ENCODE peak calls at places on chromosomes 7 and 10, in six cellular contexts. X, S, T, Z, F and O are unnamed samples.

GRCh38 chr7:37354661-37355131 is 94.0 kb downstream of the ELMO1 start:
- DNase-seq in X (no peak), F (no peak), S (peak; percentile 16), T (no peak), Z (peak; percentile 81), O (no peak)

GRCh38 chr7:18445483-18445882 is 50.1 kb upstream of the HDAC9 start:
- DNase-seq in F (no peak), X (no peak), T (no peak), Z (no peak), S (no peak), O (no peak)

GRCh38 chr10:48498940-48499510 is 105.8 kb downstream of the ARHGAP22 start:
- DNase-seq in T (no peak), Z (peak; percentile 12), X (no peak), F (no peak), S (no peak), O (no peak)

GRCh38 chr7:33873518-33873917 is 31.8 kb upstream of the BMPER start:
- DNase-seq in X (no peak), F (no peak), T (no peak), S (no peak), Z (no peak), O (no peak)

GRCh38 chr10:94133239-94133638 is 139.5 kb downstream of the PLCE1 start:
- DNase-seq in X (peak; percentile 92), F (no peak), S (no peak), Z (peak; percentile 84), T (no peak), O (no peak)

GRCh38 chr10:59229451-59229850 is 53.0 kb downstream of the PHYHIPL start:
- DNase-seq in X (no peak), T (no peak), S (no peak), F (no peak), Z (no peak), O (no peak)

GRCh38 chr10:1190052-1190395 is 133.8 kb downstream of the WDR37 start:
- DNase-seq in F (no peak), Z (no peak), T (no peak), S (no peak), X (no peak), O (no peak)

GRCh38 chr7:128833148-128833938 is 3.1 kb downstream of the FLNC start:
- DNase-seq in X (peak; percentile 24), T (no peak), Z (peak; percentile 80), S (no peak), F (no peak), O (no peak)

GRCh38 chr10:118412132-118412531 is 70.0 kb upstream of the FAM204A start:
- DNase-seq in X (no peak), S (no peak), Z (no peak), F (no peak), T (no peak), O (no peak)

GRCh38 chr7:44473295-44473694 is 17.2 kb downstream of the NUDCD3 start:
- DNase-seq in X (no peak), Z (no peak), S (no peak), F (no peak), T (no peak), O (no peak)

GRCh38 chr7:82605247-82605864 is 161.8 kb upstream of the CACNA2D1 start:
- DNase-seq in Z (no peak), T (no peak), F (peak; percentile 22), S (no peak), X (no peak), O (no peak)

GRCh38 chr10:120989996-120990395 is 138.8 kb downstream of the WDR11 start:
- DNase-seq in T (no peak), S (no peak), X (no peak), Z (no peak), F (no peak), O (no peak)

GRCh38 chr7:88789480-88790064 is 6.0 kb downstream of the TEX47 start:
- DNase-seq in F (peak; percentile 4), S (no peak), X (no peak), T (no peak), Z (no peak), O (no peak)

GRCh38 chr10:122290334-122290733 is 19.2 kb downstream of the BTBD16 start:
- DNase-seq in S (no peak), Z (no peak), T (no peak), F (no peak), X (no peak), O (no peak)

GRCh38 chr7:144936314-144936713 is 100.5 kb upstream of the TPK1 start:
- DNase-seq in X (no peak), S (no peak), F (no peak), T (no peak), Z (no peak), O (no peak)

GRCh38 chr10:44914891-44915290 is 3.8 kb downstream of the TMEM72 start:
- DNase-seq in X (no peak), F (no peak), S (no peak), T (no peak), Z (no peak), O (no peak)

GRCh38 chr10:43137701-43137970 is 609 bp upstream of the CSGALNACT2 start:
- DNase-seq in S (no peak), Z (peak; percentile 62), F (peak; percentile 31), X (no peak), T (no peak), O (peak; percentile 39)

GRCh38 chr7:159211540-159212182 is 67.0 kb upstream of the VIPR2 start:
- DNase-seq in F (no peak), T (no peak), X (no peak), S (no peak), Z (no peak), O (no peak)

GRCh38 chr7:159215053-159215452 is 70.4 kb upstream of the VIPR2 start:
- DNase-seq in X (no peak), Z (no peak), S (no peak), T (no peak), F (no peak), O (no peak)

GRCh38 chr7:159209429-159209828 is 64.8 kb upstream of the VIPR2 start:
- DNase-seq in T (no peak), S (no peak), F (no peak), X (no peak), Z (no peak), O (no peak)

GRCh38 chr7:159212226-159212625 is 67.6 kb upstream of the VIPR2 start:
- DNase-seq in T (no peak), S (no peak), F (no peak), Z (no peak), X (no peak), O (no peak)

DNA sequence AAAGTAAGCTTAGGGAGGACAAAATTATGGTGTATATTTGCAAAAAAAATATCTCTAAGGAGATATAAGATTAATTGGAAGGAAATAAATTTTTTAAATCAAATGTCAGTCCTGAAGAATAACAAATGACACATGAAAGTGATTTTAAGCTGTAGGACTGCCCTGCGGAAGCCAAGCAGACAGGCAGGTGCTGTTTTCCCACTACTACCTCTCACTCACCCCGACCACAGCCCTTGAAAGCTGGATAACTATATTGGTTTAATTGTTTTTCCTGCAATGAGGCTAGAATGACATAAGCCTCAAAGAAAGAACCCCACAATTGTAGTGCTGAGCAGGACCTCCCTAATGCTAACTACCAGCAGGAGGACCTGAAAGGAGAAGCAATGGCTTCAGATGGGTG is 68.6 kb upstream of the VIPR2 start:
- DNase-seq in S (no peak), Z (no peak), T (no peak), F (no peak), X (no peak), O (no peak)
- H3K9me3 ChIP-seq in S (no peaks in the 10 kb centered on the region), Z (no peaks in the 10 kb centered on the region), T (peaks cover 30% of the 10 kb centered on the region), F (no peaks in the 10 kb centered on the region), X (no peaks in the 10 kb centered on the region), O (no peaks in the 10 kb centered on the region)

GRCh38 chr10:17768957-17769356 is 17.0 kb downstream of the TMEM236 start:
- DNase-seq in X (no peak), T (no peak), S (no peak), F (no peak), Z (no peak), O (no peak)

GRCh38 chr10:17768506-17768905 is 16.5 kb downstream of the TMEM236 start:
- DNase-seq in S (no peak), X (no peak), T (no peak), F (no peak), Z (no peak), O (no peak)

GRCh38 chr10:17765602-17766001 is 13.6 kb downstream of the TMEM236 start:
- DNase-seq in T (no peak), S (no peak), F (no peak), Z (no peak), X (no peak), O (no peak)

DNA sequence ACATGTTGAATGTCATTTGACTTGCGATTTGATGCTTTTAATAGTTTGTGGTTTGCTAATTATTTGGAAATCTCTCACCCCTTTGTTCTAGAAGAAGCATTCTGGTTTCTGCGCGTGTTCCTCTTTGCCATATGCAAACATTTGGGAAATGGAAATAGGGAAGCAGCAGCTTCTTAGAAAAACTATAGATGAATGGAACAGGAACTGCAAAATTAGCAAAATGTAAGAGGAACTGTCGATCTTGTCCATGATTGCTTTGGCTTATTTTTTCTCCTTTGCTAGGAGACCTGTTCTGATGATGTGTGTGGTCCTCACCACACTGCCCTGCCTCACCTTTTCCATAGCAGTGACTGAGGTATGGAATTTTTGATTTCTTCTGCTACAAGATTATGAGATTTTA is 19.0 kb downstream of the TMEM236 start:
- DNase-seq in F (no peak), X (no peak), Z (no peak), T (no peak), S (no peak), O (no peak)
- H3K9me3 ChIP-seq in F (no peaks in the 10 kb centered on the region), X (no peaks in the 10 kb centered on the region), Z (no peaks in the 10 kb centered on the region), T (no peaks in the 10 kb centered on the region), S (no peaks in the 10 kb centered on the region), O (no peaks in the 10 kb centered on the region)

GRCh38 chr10:106107711-106108110 is 1056.8 kb downstream of the SORCS1 start:
- DNase-seq in T (no peak), S (no peak), X (no peak), F (no peak), Z (no peak), O (no peak)
- H3K9me3 ChIP-seq in T (no peaks in the 10 kb centered on the region), S (no peaks in the 10 kb centered on the region), X (no peaks in the 10 kb centered on the region), F (no peaks in the 10 kb centered on the region), Z (no peaks in the 10 kb centered on the region), O (no peaks in the 10 kb centered on the region)

GRCh38 chr7:158193446-158193845 is 394.2 kb downstream of the PTPRN2 start:
- DNase-seq in T (no peak), F (no peak), S (no peak), Z (no peak), X (no peak), O (no peak)

GRCh38 chr7:158192184-158192835 is 395.3 kb downstream of the PTPRN2 start:
- DNase-seq in S (no peak), Z (no peak), X (no peak), T (no peak), F (no peak), O (no peak)

GRCh38 chr7:158192956-158193355 is 394.7 kb downstream of the PTPRN2 start:
- DNase-seq in X (no peak), S (no peak), Z (no peak), T (no peak), F (no peak), O (no peak)

GRCh38 chr7:158191671-158192070 is 396.0 kb downstream of the PTPRN2 start:
- DNase-seq in S (no peak), F (no peak), X (no peak), T (no peak), Z (no peak), O (no peak)

DNA sequence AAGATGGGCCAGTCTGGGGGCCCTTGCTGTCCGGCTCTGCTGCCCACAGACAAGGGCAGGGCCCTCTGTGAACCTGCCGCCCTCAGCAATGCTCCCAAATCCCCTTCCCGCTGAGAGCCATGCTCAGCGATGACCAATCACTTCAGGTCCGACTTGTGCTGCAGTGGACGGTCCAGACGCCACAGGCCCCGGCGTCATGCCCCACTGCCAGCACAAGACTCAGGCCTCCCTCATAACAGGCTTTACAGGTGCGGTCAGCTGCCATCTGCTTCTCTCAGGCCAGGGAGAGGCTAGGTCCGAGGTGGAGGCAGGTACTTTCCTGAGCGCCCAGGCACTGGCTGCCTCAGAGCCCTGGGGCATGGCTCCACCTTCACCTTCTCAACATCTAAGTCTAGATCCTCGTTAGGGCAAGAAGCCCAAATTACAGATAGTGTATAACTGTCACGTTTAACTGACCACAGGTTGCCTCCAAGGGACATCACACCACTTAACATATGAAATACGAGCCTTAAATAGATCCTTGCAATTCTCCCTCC is 393.2 kb downstream of the PTPRN2 start:
- DNase-seq in T (no peak), X (no peak), F (no peak), S (no peak), Z (no peak), O (no peak)
- H3K9me3 ChIP-seq in T (peaks cover 70% of the 10 kb centered on the region), X (peaks cover 58% of the 10 kb centered on the region), F (no peaks in the 10 kb centered on the region), S (no peaks in the 10 kb centered on the region), Z (no peaks in the 10 kb centered on the region), O (no peaks in the 10 kb centered on the region)